ENCODE peak calls at places on chromosomes 16 and 17, in six cellular contexts. J is KBM-7; Z is HFFc6; K is Right ventricle myocardium superior; U is psoas muscle; F is activated T-helper 1 cell treated with anti-CD3 and anti-CD28 coated beads, Interleukin-2, amount 50 U/mL, for 16 hours. Q is an unnamed sample.

GRCh38 chr16:67393111-67393789 is at the start of gene TPPP3:
- DNase-seq in J (no peak), Z (peak; percentile 62), K (peak; percentile 94), U (peak; percentile 91), F (no peak), Q (no peak)

GRCh38 chr16:90019201-90019542 is at the start of gene DBNDD1:
- DNase-seq in J (no peak), Z (no peak), K (no peak), U (no peak), F (no peak), Q (no peak)

GRCh38 chr16:77759821-77760220 is 28.5 kb upstream of the VAT1L start:
- DNase-seq in J (no peak), Z (no peak), K (no peak), U (no peak), F (no peak), Q (no peak)

GRCh38 chr17:70906808-70907207 is 737.5 kb downstream of the KCNJ2 start:
- DNase-seq in J (no peak), Z (no peak), K (no peak), U (no peak), F (no peak), Q (no peak)

GRCh38 chr17:75481194-75482059 is 25.0 kb downstream of the TMEM94 start:
- DNase-seq in J (no peak), Z (no peak), K (no peak), U (no peak), F (no peak), Q (no peak)

GRCh38 chr17:48427598-48427997 is 2.4 kb downstream of the SKAP1 start:
- DNase-seq in J (no peak), Z (no peak), K (no peak), U (no peak), F (no peak), Q (no peak)

GRCh38 chr17:43907425-43907981 is at the start of gene MPP2:
- DNase-seq in J (peak; percentile 85), Z (peak; percentile 37), K (peak; percentile 78), U (peak; percentile 58), F (peak; percentile 42), Q (peak; percentile 33)

GRCh38 chr17:72393553-72393952 is 272.7 kb downstream of the SOX9 start:
- DNase-seq in J (no peak), Z (peak; percentile 73), K (no peak), U (no peak), F (no peak), Q (no peak)

GRCh38 chr16:24906199-24906808 is 60.5 kb downstream of the SLC5A11 start:
- DNase-seq in J (peak; percentile 35), Z (peak; percentile 4), K (no peak), U (no peak), F (no peak), Q (peak; percentile 0)

GRCh38 chr17:33811006-33811760 is 443.9 kb upstream of the CCL2 start:
- DNase-seq in J (no peak), Z (no peak), K (no peak), U (no peak), F (no peak), Q (no peak)